ENCODE peak calls at places on chromosomes 7 and 10, in nine cellular contexts. J is AG09309, B is neural progenitor cell, I is HFF-Myc, V is BJ, K is IMR-90, X is heart left ventricle, H is cardiac muscle cell, N is fibroblast of lung. M is an unnamed sample.

GRCh38 chr10:9091515-9092093 is 1037.1 kb downstream of the GATA3 start:
- DNase-seq in H (no peak), I (no peak), N (no peak), J (no peak), X (no peak), B (no peak), K (no peak), V (no peak), M (no peak)

GRCh38 chr7:48090095-48090805 is 1.2 kb downstream of the UPP1 start:
- DNase-seq in J (no peak), K (peak), X (peak), V (no peak), B (peak), I (no peak), N (peak), H (peak), M (no peak)

GRCh38 chr7:82266081-82266480 is 177.5 kb downstream of the CACNA2D1 start:
- DNase-seq in V (no peak), N (no peak), B (no peak), J (no peak), H (no peak), I (no peak), X (no peak), K (no peak), M (no peak)

GRCh38 chr10:48446785-48447184 is 140.3 kb downstream of the MAPK8 start:
- DNase-seq in I (no peak), V (no peak), K (no peak), H (no peak), B (no peak), X (no peak), J (no peak), N (no peak), M (no peak)

GRCh38 chr7:50214141-50214670 is 90.3 kb upstream of the IKZF1 start:
- DNase-seq in N (no peak), I (no peak), B (no peak), J (no peak), X (no peak), K (no peak), V (no peak), H (no peak), M (no peak)

GRCh38 chr7:143345428-143345900 is 17.0 kb downstream of the FAM131B start:
- DNase-seq in K (peak), N (peak), H (peak), X (peak), V (no peak), B (peak), I (peak), J (no peak), M (no peak)

GRCh38 chr7:128812514-128813168 is 17.6 kb upstream of the FLNC start:
- DNase-seq in X (peak), J (no peak), V (no peak), I (no peak), B (peak), N (peak), H (peak), K (no peak), M (no peak)

GRCh38 chr7:26910221-26910620 is 45.8 kb upstream of the SKAP2 start:
- DNase-seq in V (peak), H (peak), N (peak), X (no peak), K (peak), J (peak), I (peak), B (no peak), M (no peak)

GRCh38 chr10:94102436-94102835 is 108.7 kb downstream of the PLCE1 start:
- DNase-seq in B (no peak), J (no peak), V (no peak), I (no peak), K (no peak), H (no peak), N (no peak), X (no peak), M (no peak)

GRCh38 chr10:133128126-133129081 is 31.6 kb upstream of the KNDC1 start:
- DNase-seq in B (no peak), J (no peak), N (no peak), K (no peak), H (no peak), X (no peak), V (no peak), I (no peak), M (no peak)

GRCh38 chr10:78199019-78199418 is 165.4 kb downstream of the RPS24 start:
- DNase-seq in K (no peak), B (no peak), X (no peak), N (no peak), J (no peak), H (no peak), V (no peak), I (no peak), M (no peak)

GRCh38 chr10:77490915-77491314 is 146.7 kb downstream of the KCNMA1 start:
- DNase-seq in V (no peak), K (peak), B (no peak), I (no peak), H (no peak), N (peak), X (no peak), J (no peak), M (no peak)

GRCh38 chr7:30771859-30772429 is 727 bp downstream of the MINDY4 start:
- DNase-seq in J (no peak), H (no peak), B (peak), N (peak), X (no peak), V (no peak), I (no peak), K (no peak), M (no peak)

GRCh38 chr10:93580824-93581223 is 14.4 kb downstream of the FFAR4 start:
- DNase-seq in K (peak), I (peak), B (peak), J (no peak), X (no peak), H (peak), N (peak), V (peak), M (no peak)

GRCh38 chr7:86904949-86905834 is 154.3 kb downstream of the ELAPOR2 start:
- DNase-seq in B (peak), H (peak), J (no peak), I (no peak), K (peak), X (no peak), N (peak), V (no peak), M (no peak)

GRCh38 chr10:78417425-78418370 is 384.0 kb downstream of the RPS24 start:
- DNase-seq in B (no peak), K (no peak), H (no peak), J (no peak), V (no peak), N (no peak), X (no peak), I (no peak), M (no peak)

GRCh38 chr10:70418229-70418628 is 14.3 kb downstream of the EIF4EBP2 start:
- DNase-seq in J (no peak), I (no peak), K (peak), V (no peak), N (peak), B (no peak), H (peak), X (no peak), M (no peak)

GRCh38 chr10:52780391-52781155 is 8.0 kb upstream of the MBL2 start:
- DNase-seq in J (no peak), H (no peak), K (no peak), I (no peak), V (no peak), N (no peak), B (no peak), X (no peak), M (no peak)
- TF ChIP-seq CTCF in J (no peak), H (no peak), K (no peak), I (no peak), V (no peak), N (no peak), B (no peak), X (peak), M (no peak)

DNA sequence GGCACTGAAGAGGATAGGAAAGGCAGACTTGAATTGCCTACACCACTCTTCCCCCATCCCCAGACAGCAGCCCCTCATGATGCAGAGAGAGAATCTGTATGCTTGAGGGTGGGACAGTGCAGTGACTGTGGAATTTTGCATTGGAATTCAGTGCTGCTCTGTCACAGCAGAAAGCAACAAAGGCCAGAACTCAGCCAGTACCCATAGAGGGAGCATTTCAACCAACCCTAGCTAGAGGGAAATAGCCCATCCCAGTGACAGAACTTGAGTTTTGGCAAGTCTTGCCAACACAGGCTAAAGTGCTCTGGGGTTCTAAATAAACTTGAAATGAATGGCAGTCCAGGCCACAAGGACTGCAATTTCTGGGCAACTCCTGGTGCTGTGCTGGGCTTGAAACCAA is 80.4 kb downstream of the TES start:
- DNase-seq in V (no peak), N (no peak), J (no peak), X (no peak), K (no peak), B (peak), H (no peak), I (no peak), M (no peak)
- TF ChIP-seq CTCF in V (peak), N (no peak), J (peak), X (peak), K (no peak), B (no peak), H (peak), I (no peak), M (no peak)

GRCh38 chr7:73810991-73811360 is 19.8 kb upstream of the CLDN4 start:
- DNase-seq in H (no peak), X (no peak), N (no peak), J (no peak), V (no peak), I (no peak), B (peak), K (no peak), M (no peak)
- TF ChIP-seq CTCF in H (no peak), X (no peak), N (no peak), J (no peak), V (no peak), I (no peak), B (no peak), K (no peak), M (no peak)

GRCh38 chr10:33290286-33291052 is 44.0 kb downstream of the NRP1 start:
- DNase-seq in K (no peak), J (no peak), I (no peak), H (no peak), B (peak), N (peak), X (no peak), V (no peak), M (no peak)
- TF ChIP-seq CTCF in K (peak), J (peak), I (peak), H (no peak), B (peak), N (peak), X (no peak), V (no peak), M (no peak)

DNA sequence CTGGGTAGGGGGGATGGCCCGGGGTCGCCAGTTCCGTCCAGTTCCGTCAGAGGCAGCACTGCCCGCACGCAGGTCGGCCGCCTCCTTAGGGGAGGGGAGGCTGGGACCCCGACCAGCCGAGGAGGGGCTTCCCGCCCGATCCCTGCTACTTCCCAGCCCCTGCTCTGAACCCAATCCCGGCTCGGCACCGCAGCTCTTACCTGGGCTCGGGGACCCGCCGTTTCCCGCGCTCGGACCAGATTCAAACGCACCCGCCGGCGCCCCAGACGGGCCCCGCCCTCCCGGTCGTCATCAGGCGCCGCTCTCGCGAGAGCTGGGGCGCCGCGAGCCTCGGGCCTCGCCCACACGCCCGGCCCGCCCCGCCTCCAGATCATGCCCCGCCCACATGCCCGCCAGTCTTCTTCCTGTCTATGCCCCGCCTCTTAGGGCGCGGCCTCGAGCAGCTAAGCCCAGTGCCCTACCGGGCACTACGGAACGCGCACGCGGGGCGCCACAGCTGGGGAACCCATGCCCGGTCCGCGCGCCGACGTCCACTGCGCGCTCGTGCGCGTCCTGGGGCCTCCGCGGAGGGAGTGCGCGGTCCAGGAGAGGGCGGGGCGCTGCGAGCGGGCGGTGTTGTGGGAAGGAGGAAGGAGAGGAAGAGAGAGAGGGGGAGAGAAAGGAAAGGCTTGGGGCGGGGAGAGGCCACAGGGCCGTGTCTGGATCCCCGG is at the start of gene NCAPG2:
- DNase-seq in N (peak), B (peak), H (peak), X (peak), I (peak), J (peak), K (peak), V (peak), M (peak)
- TF ChIP-seq CTCF in N (no peak), B (peak), H (no peak), X (peak), I (peak), J (no peak), K (peak), V (peak), M (peak)

DNA sequence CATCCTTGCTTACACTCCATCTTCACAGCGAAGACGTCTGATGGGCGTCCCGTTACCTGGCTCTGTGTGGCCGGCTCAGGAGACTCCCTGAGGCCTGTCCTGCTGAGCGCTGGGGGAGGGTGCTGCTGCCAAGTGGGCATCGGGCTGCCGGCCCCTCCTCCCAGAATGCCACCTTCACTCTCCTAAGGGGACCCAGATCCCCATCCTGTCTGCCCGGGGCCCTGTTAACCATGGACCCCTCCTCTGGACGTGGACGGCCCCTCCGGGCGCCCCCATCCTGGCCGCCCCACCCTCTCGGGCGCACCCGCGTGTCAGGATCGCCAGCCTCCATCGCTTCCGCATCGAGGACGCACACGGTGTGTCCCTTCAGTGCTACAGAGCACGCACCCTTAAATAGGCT is 7.3 kb upstream of the FOXL3 start:
- DNase-seq in B (no peak), V (no peak), N (no peak), H (no peak), X (no peak), I (no peak), J (no peak), K (no peak), M (no peak)
- TF ChIP-seq CTCF in B (no peak), V (no peak), N (no peak), H (no peak), X (no peak), I (no peak), J (no peak), K (no peak), M (no peak)